ENCODE peak calls at places on chromosomes 12 and 14, in seven cellular contexts. Z is GM12865; H is CD8-positive, alpha-beta T cell; A is SK-N-SH; N is stomach; O is adrenal gland; X is hepatocyte. D is an unnamed sample.

GRCh38 chr14:66099931-66100330 is 386.2 kb upstream of the CCDC196 start:
- DNase-seq in Z (peak; percentile 44), H (no peak), A (no peak), N (no peak), O (no peak), X (no peak), D (no peak)

GRCh38 chr12:98341021-98341420 is 174.4 kb upstream of the TMPO start:
- DNase-seq in Z (no peak), H (no peak), A (no peak), N (no peak), O (no peak), X (no peak), D (no peak)

GRCh38 chr12:75666126-75666979 is 154.9 kb upstream of the KRR1 start:
- DNase-seq in Z (no peak), H (no peak), A (no peak), N (no peak), O (no peak), X (peak; percentile 22), D (no peak)

GRCh38 chr14:22276913-22277816 is 311.9 kb downstream of the DAD1 start:
- DNase-seq in Z (peak; percentile 17), H (no peak), A (peak; percentile 3), N (no peak), O (no peak), X (peak; percentile 50), D (no peak)

GRCh38 chr12:47814539-47815170 is 5.0 kb downstream of the HDAC7 start:
- DNase-seq in Z (no peak), H (no peak), A (no peak), N (no peak), O (peak; percentile 23), X (no peak), D (no peak)

GRCh38 chr14:104546021-104546491 is 33.5 kb upstream of the C14orf180 start:
- DNase-seq in Z (no peak), H (no peak), A (peak; percentile 32), N (no peak), O (no peak), X (no peak), D (peak; percentile 31)

GRCh38 chr14:31968107-31968810 is 108.8 kb upstream of the ARHGAP5 start:
- DNase-seq in Z (peak; percentile 15), H (no peak), A (no peak), N (no peak), O (no peak), X (peak; percentile 40), D (no peak)

GRCh38 chr12:132165584-132165983 is 21.3 kb downstream of the NOC4L start:
- DNase-seq in Z (no peak), H (no peak), A (no peak), N (no peak), O (no peak), X (no peak), D (no peak)

GRCh38 chr12:25979563-25979962 is 21.1 kb downstream of the RASSF8 start:
- DNase-seq in Z (no peak), H (no peak), A (no peak), N (no peak), O (no peak), X (no peak), D (no peak)

GRCh38 chr14:76710093-76711010 is 50.9 kb upstream of the VASH1 start:
- DNase-seq in Z (peak; percentile 52), H (peak; percentile 30), A (peak; percentile 68), N (no peak), O (peak; percentile 41), X (peak; percentile 64), D (no peak)

GRCh38 chr12:123043536-123044001 is 63.1 kb downstream of the ARL6IP4 start:
- DNase-seq in Z (peak; percentile 68), H (peak; percentile 74), A (peak; percentile 77), N (peak; percentile 87), O (peak; percentile 86), X (peak; percentile 91), D (peak; percentile 42)

GRCh38 chr14:102474934-102475333 is 34.6 kb downstream of the ANKRD9 start:
- DNase-seq in Z (no peak), H (no peak), A (no peak), N (peak; percentile 35), O (peak; percentile 86), X (no peak), D (no peak)

GRCh38 chr14:76456200-76456599 is 80.3 kb downstream of the ESRRB start:
- DNase-seq in Z (peak; percentile 57), H (peak; percentile 18), A (peak; percentile 62), N (no peak), O (peak; percentile 45), X (peak; percentile 63), D (no peak)

GRCh38 chr12:127169321-127170270 is 1097.4 kb upstream of the TMEM132C start:
- DNase-seq in Z (no peak), H (no peak), A (no peak), N (no peak), O (no peak), X (no peak), D (no peak)

GRCh38 chr14:24741871-24742270 is 107.9 kb upstream of the GZMB start:
- DNase-seq in Z (no peak), H (no peak), A (no peak), N (no peak), O (no peak), X (no peak), D (no peak)

GRCh38 chr14:34935552-34935951 is 47.2 kb upstream of the SRP54 start:
- DNase-seq in Z (peak; percentile 5), H (no peak), A (no peak), N (no peak), O (no peak), X (no peak), D (no peak)

GRCh38 chr12:122306407-122306806 is 40.1 kb upstream of the VPS33A start:
- DNase-seq in Z (peak; percentile 11), H (no peak), A (no peak), N (no peak), O (no peak), X (no peak), D (no peak)

GRCh38 chr12:69994593-69995222 is 169.7 kb downstream of the MYRFL start:
- DNase-seq in Z (no peak), H (no peak), A (peak; percentile 34), N (peak; percentile 53), O (peak; percentile 80), X (peak; percentile 74), D (no peak)

GRCh38 chr12:132955094-132955932 is 793 bp downstream of the ZNF605 start:
- DNase-seq in Z (peak; percentile 54), H (no peak), A (no peak), N (peak; percentile 28), O (peak; percentile 56), X (peak; percentile 67), D (no peak)

GRCh38 chr14:41718477-41719166 is 111.9 kb downstream of the LRFN5 start:
- DNase-seq in Z (no peak), H (no peak), A (no peak), N (no peak), O (no peak), X (no peak), D (no peak)

GRCh38 chr14:39218171-39218769 is 15.4 kb upstream of the MIA2 start:
- DNase-seq in Z (no peak), H (no peak), A (no peak), N (no peak), O (peak; percentile 67), X (peak; percentile 18), D (no peak)

GRCh38 chr12:50662121-50662480 is 101.8 kb upstream of the ATF1 start:
- DNase-seq in Z (no peak), H (no peak), A (no peak), N (no peak), O (no peak), X (no peak), D (no peak)

DNA sequence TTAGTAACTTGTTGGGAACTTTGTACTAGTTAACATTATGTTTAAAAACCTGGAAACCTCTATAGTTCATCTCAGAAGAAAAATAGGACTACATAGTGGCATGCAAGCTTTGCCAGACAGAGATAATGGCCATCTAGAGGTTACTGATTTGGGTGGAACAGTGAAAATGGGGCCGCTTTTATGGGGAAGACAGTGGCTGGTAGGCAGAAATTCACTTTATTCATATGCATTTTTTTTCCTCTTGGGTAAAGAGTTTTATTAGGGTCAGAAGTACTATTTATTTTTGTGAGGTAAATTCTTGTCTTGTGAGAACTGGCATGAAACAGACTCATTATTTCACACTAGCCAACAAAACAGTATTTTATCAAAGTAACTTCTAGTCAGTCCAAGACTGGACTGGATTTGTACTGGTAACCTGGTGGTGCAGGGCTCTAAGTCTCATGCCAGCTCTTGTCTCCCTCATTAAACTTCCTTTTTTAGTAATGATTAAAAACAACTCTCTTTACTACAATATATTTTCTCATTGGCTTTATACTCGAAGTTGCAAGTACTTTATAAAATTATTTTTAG is 345.8 kb downstream of the RAD51B start:
- DNase-seq in Z (no peak), H (no peak), A (no peak), N (no peak), O (no peak), X (no peak), D (no peak)
- H3K4me3 ChIP-seq in Z (no peak overlapping the region), H (no peak overlapping the region), A (no peak overlapping the region), N (no peak overlapping the region), O (no peak overlapping the region), X (no peak overlapping the region), D (no peak overlapping the region)

DNA sequence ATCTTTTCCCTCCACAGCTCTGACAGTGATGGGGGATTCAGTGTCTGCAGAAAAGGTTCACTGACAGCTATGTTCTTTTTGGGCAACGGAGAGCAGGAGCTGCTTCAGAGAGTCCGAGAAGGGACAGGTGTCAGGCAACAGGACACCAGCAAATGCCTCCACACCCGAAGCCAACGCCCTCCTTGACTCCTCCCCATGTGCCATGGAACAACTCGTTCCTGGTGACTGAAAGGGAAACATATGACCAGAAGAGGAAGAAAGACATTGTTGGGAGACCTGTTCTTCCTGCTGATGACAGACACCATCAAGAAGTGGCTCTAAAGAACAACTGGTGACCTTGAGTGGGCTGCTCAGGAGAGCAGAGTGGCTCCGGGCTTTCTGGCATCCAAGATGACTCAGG is 172.3 kb upstream of the NOS1 start:
- DNase-seq in Z (no peak), H (no peak), A (no peak), N (no peak), O (no peak), X (no peak), D (no peak)
- TF ChIP-seq CTCF in Z (no peak), H (no peak), A (no peak), N (no peak), O (no peak), X (no peak), D (no peak)

DNA sequence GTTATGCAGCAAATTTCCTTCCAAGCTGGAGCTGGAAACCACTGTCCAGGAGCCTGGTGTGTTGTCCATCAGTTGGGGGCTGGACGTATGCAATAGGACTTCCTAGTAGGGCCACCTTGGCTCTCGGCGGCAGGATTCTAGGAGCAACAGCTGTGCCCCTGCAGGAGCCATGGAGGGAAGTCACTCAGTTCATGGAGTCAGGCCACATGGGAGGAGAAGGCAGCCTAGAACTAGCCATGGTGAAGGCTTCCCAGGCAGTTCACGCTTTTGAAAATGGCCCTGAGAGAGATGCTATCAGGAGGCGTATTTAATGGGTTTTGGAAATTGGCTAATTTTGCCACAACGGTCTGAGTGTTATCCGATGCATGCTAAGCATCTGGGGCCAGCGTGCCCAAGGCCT is 30.7 kb upstream of the SYNDIG1L start:
- DNase-seq in Z (no peak), H (no peak), A (no peak), N (no peak), O (no peak), X (no peak), D (no peak)
- H3K4me3 ChIP-seq in Z (no peak overlapping the region), H (no peak overlapping the region), A (no peak overlapping the region), N (no peak overlapping the region), O (no peak overlapping the region), X (no peak overlapping the region), D (no peak overlapping the region)

DNA sequence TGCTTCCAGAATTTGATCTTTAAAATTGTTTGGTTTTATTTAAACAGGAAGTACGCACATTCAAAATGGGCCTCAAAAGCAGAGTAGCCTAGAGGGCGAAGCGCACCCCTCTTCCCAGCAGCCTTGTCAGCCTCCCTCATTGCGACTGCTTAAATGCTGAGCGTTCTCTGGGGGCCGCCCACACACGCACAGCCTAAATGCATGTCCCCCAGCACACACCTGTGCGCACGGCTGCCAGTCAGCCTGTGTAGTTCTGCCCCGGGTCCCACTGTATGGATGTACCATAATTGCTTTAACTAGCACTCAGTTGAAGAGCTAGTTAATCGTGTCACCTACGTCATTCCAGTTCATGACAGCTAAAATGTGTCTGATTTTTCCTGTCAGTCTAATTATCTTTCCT is 79.3 kb downstream of the TESC start:
- DNase-seq in Z (no peak), H (no peak), A (no peak), N (peak; percentile 17), O (no peak), X (no peak), D (peak; percentile 19)
- TF ChIP-seq CTCF in Z (no peak), H (no peak), A (no peak), N (no peak), O (no peak), X (no peak), D (no peak)